ENCODE peak calls at places on chromosomes 13 and 19, in five cellular contexts. O, Q, I, U and M are unnamed samples.

GRCh38 chr13:21735621-21736401 is 64.9 kb downstream of the FGF9 start:
- DNase-seq in O (no peak), Q (no peak), I (no peak), U (no peak), M (no peak)

GRCh38 chr13:31001647-31002046 is 69.2 kb downstream of the TEX26 start:
- DNase-seq in O (no peak), Q (no peak), I (no peak), U (peak), M (no peak)

GRCh38 chr13:112783135-112783945 is 93.5 kb downstream of the ATP11A start:
- DNase-seq in O (no peak), Q (no peak), I (no peak), U (peak), M (no peak)

GRCh38 chr13:59463023-59463422 is 700.7 kb downstream of the DIAPH3 start:
- DNase-seq in O (no peak), Q (no peak), I (no peak), U (no peak), M (no peak)

GRCh38 chr13:29993716-29994488 is 143.5 kb upstream of the UBL3 start:
- DNase-seq in O (no peak), Q (no peak), I (no peak), U (peak), M (no peak)

GRCh38 chr13:93244918-93245280 is 18.3 kb downstream of the GPC6 start:
- DNase-seq in O (no peak), Q (no peak), I (no peak), U (peak), M (no peak)

GRCh38 chr19:19179548-19180441 is 9.7 kb upstream of the MEF2B start:
- DNase-seq in O (no peak), Q (no peak), I (no peak), U (no peak), M (no peak)

GRCh38 chr19:57362997-57363705 is at the start of the genes TRAPPC2B and ZNF547:
- DNase-seq in O (peak), Q (peak), I (peak), U (peak), M (peak)

GRCh38 chr19:54506079-54506478 is 3.4 kb downstream of the LAIR2 start:
- DNase-seq in O (no peak), Q (no peak), I (no peak), U (no peak), M (no peak)

GRCh38 chr19:6720369-6721112 is at the start of gene C3:
- DNase-seq in O (no peak), Q (peak), I (no peak), U (peak), M (no peak)

GRCh38 chr19:29326849-29327840 is 114.2 kb upstream of the UQCRFS1 start:
- DNase-seq in O (no peak), Q (no peak), I (no peak), U (no peak), M (no peak)

GRCh38 chr19:42150940-42151339 is 18.7 kb upstream of the POU2F2 start:
- DNase-seq in O (no peak), Q (no peak), I (no peak), U (no peak), M (no peak)

GRCh38 chr19:49069026-49069425 is 3.5 kb downstream of the KCNA7 start:
- DNase-seq in O (no peak), Q (no peak), I (no peak), U (no peak), M (no peak)

GRCh38 chr13:79966502-79966901 is 374.4 kb downstream of the SPRY2 start:
- DNase-seq in O (no peak), Q (no peak), I (no peak), U (peak), M (no peak)

GRCh38 chr13:112217431-112217830 is 150.5 kb downstream of the SOX1 start:
- DNase-seq in O (no peak), Q (no peak), I (no peak), U (no peak), M (no peak)

GRCh38 chr13:103473081-103473480 is 406.9 kb upstream of the SLC10A2 start:
- DNase-seq in O (no peak), Q (no peak), I (no peak), U (no peak), M (no peak)

GRCh38 chr13:103941506-103942148 is 875.4 kb upstream of the SLC10A2 start:
- DNase-seq in O (no peak), Q (no peak), I (no peak), U (peak), M (no peak)

GRCh38 chr19:53945441-53945840 is 17.3 kb upstream of the CACNG8 start:
- DNase-seq in O (no peak), Q (no peak), I (no peak), U (peak), M (no peak)

GRCh38 chr19:1862424-1863307 is 713 bp downstream of the KLF16 start:
- DNase-seq in O (peak), Q (no peak), I (no peak), U (no peak), M (peak)